ENCODE peak calls at places on chromosomes 4 and X, in six cellular contexts. One of them, this sample, is unnamed.

GRCh38 chr4:75769044-75769443 is 44.7 kb downstream of the USO1 start:
- DNase-seq in cardiac muscle cell: peak
- DNase-seq in lower leg skin: no peak
- DNase-seq in glutamatergic neuron: no peak
- DNase-seq in AG04450: no peak
- DNase-seq in dorsolateral prefrontal cortex: no peak
- DNase-seq in this sample: no peak

GRCh38 chr4:59518005-59518823 is 1681.9 kb upstream of the ADGRL3 start:
- DNase-seq in cardiac muscle cell: no peak
- DNase-seq in lower leg skin: no peak
- DNase-seq in glutamatergic neuron: no peak
- DNase-seq in AG04450: no peak
- DNase-seq in dorsolateral prefrontal cortex: no peak
- DNase-seq in this sample: no peak

GRCh38 chrX:34560180-34560579 is 96.9 kb downstream of the TMEM47 start:
- DNase-seq in cardiac muscle cell: no peak
- DNase-seq in lower leg skin: no peak
- DNase-seq in glutamatergic neuron: no peak
- DNase-seq in AG04450: no peak
- DNase-seq in dorsolateral prefrontal cortex: no peak
- DNase-seq in this sample: no peak

GRCh38 chrX:137749282-137749681 is 183.4 kb downstream of the ZIC3 start:
- DNase-seq in cardiac muscle cell: no peak
- DNase-seq in lower leg skin: no peak
- DNase-seq in glutamatergic neuron: no peak
- DNase-seq in AG04450: no peak
- DNase-seq in dorsolateral prefrontal cortex: no peak
- DNase-seq in this sample: no peak

GRCh38 chr4:143514432-143514831 is 930 bp downstream of the SMARCA5 start:
- DNase-seq in cardiac muscle cell: peak
- DNase-seq in lower leg skin: peak
- DNase-seq in glutamatergic neuron: peak
- DNase-seq in AG04450: no peak
- DNase-seq in dorsolateral prefrontal cortex: peak
- DNase-seq in this sample: peak

GRCh38 chr4:125382995-125383394 is 68.2 kb downstream of the FAT4 start:
- DNase-seq in cardiac muscle cell: peak
- DNase-seq in lower leg skin: no peak
- DNase-seq in glutamatergic neuron: no peak
- DNase-seq in AG04450: no peak
- DNase-seq in dorsolateral prefrontal cortex: no peak
- DNase-seq in this sample: no peak

GRCh38 chr4:16289872-16290554 is 63.7 kb upstream of the TAPT1 start:
- DNase-seq in cardiac muscle cell: peak
- DNase-seq in lower leg skin: no peak
- DNase-seq in glutamatergic neuron: no peak
- DNase-seq in AG04450: no peak
- DNase-seq in dorsolateral prefrontal cortex: no peak
- DNase-seq in this sample: no peak

GRCh38 chr4:133585323-133585722 is 436.2 kb downstream of the PCDH10 start:
- DNase-seq in cardiac muscle cell: no peak
- DNase-seq in lower leg skin: no peak
- DNase-seq in glutamatergic neuron: no peak
- DNase-seq in AG04450: no peak
- DNase-seq in dorsolateral prefrontal cortex: no peak
- DNase-seq in this sample: no peak

GRCh38 chr4:76407440-76408119 is 13.4 kb downstream of the CCDC158 start:
- DNase-seq in cardiac muscle cell: peak
- DNase-seq in lower leg skin: no peak
- DNase-seq in glutamatergic neuron: no peak
- DNase-seq in AG04450: no peak
- DNase-seq in dorsolateral prefrontal cortex: no peak
- DNase-seq in this sample: no peak

GRCh38 chrX:9586992-9587392 is 122.1 kb downstream of the TBL1X start:
- DNase-seq in cardiac muscle cell: no peak
- DNase-seq in lower leg skin: no peak
- DNase-seq in glutamatergic neuron: peak
- DNase-seq in AG04450: no peak
- DNase-seq in dorsolateral prefrontal cortex: no peak
- DNase-seq in this sample: peak

GRCh38 chr4:99938243-99938753 is 8.1 kb downstream of the DNAJB14 start:
- DNase-seq in cardiac muscle cell: no peak
- DNase-seq in lower leg skin: no peak
- DNase-seq in glutamatergic neuron: no peak
- DNase-seq in AG04450: no peak
- DNase-seq in dorsolateral prefrontal cortex: no peak
- DNase-seq in this sample: no peak

GRCh38 chr4:22363071-22363470 is 152.8 kb downstream of the ADGRA3 start:
- DNase-seq in cardiac muscle cell: no peak
- DNase-seq in lower leg skin: no peak
- DNase-seq in glutamatergic neuron: no peak
- DNase-seq in AG04450: no peak
- DNase-seq in dorsolateral prefrontal cortex: no peak
- DNase-seq in this sample: no peak

GRCh38 chr4:136664988-136665387 is 867.3 kb downstream of the PCDH18 start:
- DNase-seq in cardiac muscle cell: no peak
- DNase-seq in lower leg skin: no peak
- DNase-seq in glutamatergic neuron: no peak
- DNase-seq in AG04450: peak
- DNase-seq in dorsolateral prefrontal cortex: no peak
- DNase-seq in this sample: no peak

GRCh38 chr4:48904541-48905142 is 1.9 kb downstream of the OCIAD2 start:
- DNase-seq in cardiac muscle cell: no peak
- DNase-seq in lower leg skin: no peak
- DNase-seq in glutamatergic neuron: no peak
- DNase-seq in AG04450: no peak
- DNase-seq in dorsolateral prefrontal cortex: no peak
- DNase-seq in this sample: no peak

GRCh38 chr4:48907706-48908477 is 1.3 kb upstream of the OCIAD2 start:
- DNase-seq in cardiac muscle cell: no peak
- DNase-seq in lower leg skin: no peak
- DNase-seq in glutamatergic neuron: no peak
- DNase-seq in AG04450: no peak
- DNase-seq in dorsolateral prefrontal cortex: no peak
- DNase-seq in this sample: no peak

GRCh38 chr4:48906283-48907173 is at the start of gene OCIAD2:
- DNase-seq in cardiac muscle cell: peak
- DNase-seq in lower leg skin: peak
- DNase-seq in glutamatergic neuron: peak
- DNase-seq in AG04450: no peak
- DNase-seq in dorsolateral prefrontal cortex: peak
- DNase-seq in this sample: peak

GRCh38 chr4:48904101-48904500 is 2.5 kb downstream of the OCIAD2 start:
- DNase-seq in cardiac muscle cell: no peak
- DNase-seq in lower leg skin: no peak
- DNase-seq in glutamatergic neuron: no peak
- DNase-seq in AG04450: no peak
- DNase-seq in dorsolateral prefrontal cortex: no peak
- DNase-seq in this sample: no peak

GRCh38 chr4:48905363-48906015 is 1.1 kb downstream of the OCIAD2 start:
- DNase-seq in cardiac muscle cell: peak
- DNase-seq in lower leg skin: no peak
- DNase-seq in glutamatergic neuron: no peak
- DNase-seq in AG04450: no peak
- DNase-seq in dorsolateral prefrontal cortex: no peak
- DNase-seq in this sample: no peak
- TF ChIP-seq CTCF in cardiac muscle cell: peak
- TF ChIP-seq CTCF in lower leg skin: no peak
- TF ChIP-seq CTCF in glutamatergic neuron: no peak
- TF ChIP-seq CTCF in AG04450: peak
- TF ChIP-seq CTCF in dorsolateral prefrontal cortex: no peak
- TF ChIP-seq CTCF in this sample: peak

DNA sequence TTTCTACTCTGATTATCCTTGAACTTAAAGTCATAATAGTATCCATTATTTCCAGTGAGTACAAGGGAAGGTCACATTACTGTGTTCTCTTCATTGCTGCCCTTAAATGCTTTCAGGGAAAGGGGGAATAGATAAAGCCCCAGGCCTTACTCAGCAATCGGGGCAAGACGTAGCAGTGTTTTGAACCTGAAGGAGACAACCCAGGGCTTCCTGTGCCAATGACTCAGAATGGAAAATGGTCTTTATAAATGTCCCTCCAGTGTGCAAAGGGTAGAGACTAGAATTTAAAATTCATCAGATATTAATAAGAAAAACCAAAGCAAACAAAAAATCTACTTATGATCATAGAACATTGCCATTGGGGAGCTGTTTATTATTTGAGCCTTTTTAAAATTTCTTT is 23.7 kb downstream of the TLR8 start:
- DNase-seq in cardiac muscle cell: no peak
- DNase-seq in lower leg skin: no peak
- DNase-seq in glutamatergic neuron: no peak
- DNase-seq in AG04450: no peak
- DNase-seq in dorsolateral prefrontal cortex: no peak
- DNase-seq in this sample: no peak
- TF ChIP-seq CTCF in cardiac muscle cell: no peak
- TF ChIP-seq CTCF in lower leg skin: no peak
- TF ChIP-seq CTCF in glutamatergic neuron: no peak
- TF ChIP-seq CTCF in AG04450: no peak
- TF ChIP-seq CTCF in dorsolateral prefrontal cortex: no peak
- TF ChIP-seq CTCF in this sample: no peak

DNA sequence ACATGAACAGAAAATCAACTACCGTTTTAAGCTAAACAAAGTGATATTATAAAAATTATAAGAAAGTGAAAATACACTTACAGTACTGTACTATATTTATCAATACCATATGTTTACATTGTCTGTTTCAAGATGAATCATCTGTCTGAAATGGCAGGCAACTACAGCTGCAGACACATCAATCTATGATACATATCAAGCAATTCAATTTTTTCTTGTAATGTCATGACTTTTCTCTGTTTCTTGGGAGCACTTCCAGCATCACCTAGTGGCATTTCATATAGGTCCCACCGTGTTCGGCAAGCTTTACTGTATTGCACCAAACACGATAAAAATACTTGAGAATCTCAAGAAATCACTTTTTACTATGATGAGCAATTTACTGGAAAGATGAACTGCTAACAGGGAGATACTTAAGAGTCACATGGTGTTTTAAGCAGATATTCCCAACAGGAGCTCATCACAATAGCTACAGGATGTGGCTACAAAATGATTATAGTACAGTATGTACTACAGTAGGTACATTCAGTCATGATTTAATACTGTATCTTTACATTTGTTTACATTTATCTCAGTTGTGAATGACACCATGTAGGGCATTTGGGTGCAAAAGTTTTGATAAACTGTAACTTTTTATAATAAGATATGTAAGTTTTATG is 207.4 kb downstream of the ADAM29 start:
- DNase-seq in cardiac muscle cell: no peak
- DNase-seq in lower leg skin: no peak
- DNase-seq in glutamatergic neuron: no peak
- DNase-seq in AG04450: no peak
- DNase-seq in dorsolateral prefrontal cortex: no peak
- DNase-seq in this sample: no peak
- TF ChIP-seq CTCF in cardiac muscle cell: no peak
- TF ChIP-seq CTCF in lower leg skin: no peak
- TF ChIP-seq CTCF in glutamatergic neuron: no peak
- TF ChIP-seq CTCF in AG04450: no peak
- TF ChIP-seq CTCF in dorsolateral prefrontal cortex: no peak
- TF ChIP-seq CTCF in this sample: no peak

GRCh38 chr4:4379540-4380087 is 7.3 kb upstream of the NSG1 start:
- DNase-seq in cardiac muscle cell: no peak
- DNase-seq in lower leg skin: no peak
- DNase-seq in glutamatergic neuron: no peak
- DNase-seq in AG04450: no peak
- DNase-seq in dorsolateral prefrontal cortex: no peak
- DNase-seq in this sample: no peak
- TF ChIP-seq CTCF in cardiac muscle cell: no peak
- TF ChIP-seq CTCF in lower leg skin: no peak
- TF ChIP-seq CTCF in glutamatergic neuron: no peak
- TF ChIP-seq CTCF in AG04450: no peak
- TF ChIP-seq CTCF in dorsolateral prefrontal cortex: no peak
- TF ChIP-seq CTCF in this sample: no peak

GRCh38 chrX:12970691-12971202 is 4.2 kb upstream of the TMSB4X start:
- DNase-seq in cardiac muscle cell: peak
- DNase-seq in lower leg skin: no peak
- DNase-seq in glutamatergic neuron: peak
- DNase-seq in AG04450: no peak
- DNase-seq in dorsolateral prefrontal cortex: no peak
- DNase-seq in this sample: no peak
- TF ChIP-seq CTCF in cardiac muscle cell: peak
- TF ChIP-seq CTCF in lower leg skin: no peak
- TF ChIP-seq CTCF in glutamatergic neuron: no peak
- TF ChIP-seq CTCF in AG04450: peak
- TF ChIP-seq CTCF in dorsolateral prefrontal cortex: peak
- TF ChIP-seq CTCF in this sample: peak

DNA sequence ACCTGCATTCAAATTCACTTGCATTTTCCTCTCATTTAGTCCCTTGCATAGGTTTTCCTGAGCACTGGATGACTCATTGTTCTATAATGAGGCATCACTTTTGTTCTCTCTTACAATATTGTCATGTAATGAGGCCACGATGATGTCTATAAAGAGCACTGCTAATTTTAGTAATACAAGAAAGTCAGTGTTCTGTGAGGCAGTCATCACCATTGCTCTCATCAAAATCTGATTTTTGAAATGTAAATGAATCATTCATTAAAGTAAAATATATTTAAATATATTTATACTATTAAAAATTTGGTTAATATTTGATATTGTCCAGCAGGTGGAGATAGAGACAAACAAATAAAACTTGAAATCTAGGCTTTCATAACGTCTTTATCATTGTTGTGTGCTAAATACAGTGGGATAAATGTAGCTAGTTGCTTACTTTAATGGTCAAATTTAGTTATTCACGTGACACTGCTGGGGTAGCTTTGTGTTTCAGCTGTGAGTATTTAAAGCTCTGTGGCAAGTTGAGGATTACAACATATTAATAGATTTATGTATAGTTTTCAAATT is 15.4 kb downstream of the HMGB2 start:
- DNase-seq in cardiac muscle cell: peak
- DNase-seq in lower leg skin: no peak
- DNase-seq in glutamatergic neuron: no peak
- DNase-seq in AG04450: no peak
- DNase-seq in dorsolateral prefrontal cortex: no peak
- DNase-seq in this sample: no peak
- TF ChIP-seq CTCF in cardiac muscle cell: peak
- TF ChIP-seq CTCF in lower leg skin: no peak
- TF ChIP-seq CTCF in glutamatergic neuron: peak
- TF ChIP-seq CTCF in AG04450: peak
- TF ChIP-seq CTCF in dorsolateral prefrontal cortex: peak
- TF ChIP-seq CTCF in this sample: peak

DNA sequence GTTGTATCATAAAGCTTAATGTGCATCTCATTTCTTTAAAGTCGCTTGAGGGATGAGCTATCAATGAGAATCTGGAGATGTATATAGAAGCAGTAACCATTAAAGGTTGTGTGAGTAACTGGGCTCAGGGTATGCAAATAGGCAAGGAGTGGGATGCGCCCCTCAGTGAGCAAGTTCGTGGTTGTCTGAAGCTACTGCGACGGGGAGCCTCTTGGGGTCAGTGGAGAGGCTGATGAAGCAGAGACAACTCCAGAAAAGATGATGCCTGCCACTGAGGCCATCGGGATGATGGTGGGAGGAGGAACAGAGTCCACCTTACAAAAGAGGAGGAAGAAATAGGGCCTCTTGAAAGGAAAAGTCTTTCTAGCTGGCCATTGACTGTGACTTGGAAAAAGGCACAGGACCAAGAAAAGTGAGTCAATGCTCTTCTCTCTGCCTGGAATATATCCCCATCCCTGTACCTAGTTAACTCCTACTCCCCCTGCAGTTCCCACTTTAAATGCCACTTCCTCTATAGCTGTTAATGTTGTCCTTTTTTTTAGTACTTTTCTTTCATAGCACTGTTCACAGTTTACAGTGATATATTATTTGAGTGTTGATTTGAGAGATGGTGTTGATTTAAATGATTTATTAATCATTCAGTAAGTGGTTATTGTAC is 51.4 kb upstream of the LSM6 start:
- DNase-seq in cardiac muscle cell: peak
- DNase-seq in lower leg skin: no peak
- DNase-seq in glutamatergic neuron: no peak
- DNase-seq in AG04450: no peak
- DNase-seq in dorsolateral prefrontal cortex: no peak
- DNase-seq in this sample: no peak
- TF ChIP-seq CTCF in cardiac muscle cell: no peak
- TF ChIP-seq CTCF in lower leg skin: no peak
- TF ChIP-seq CTCF in glutamatergic neuron: no peak
- TF ChIP-seq CTCF in AG04450: no peak
- TF ChIP-seq CTCF in dorsolateral prefrontal cortex: no peak
- TF ChIP-seq CTCF in this sample: no peak

This sample was measured in BE2C.